ENCODE peak calls at places on chromosomes 12 and 14, in four cellular contexts. E, O, Q and H are unnamed samples.

GRCh38 chr12:104006929-104007328 is 41.3 kb downstream of the TDG start:
- DNase-seq in E (no peak), O (no peak), Q (no peak), H (no peak)

GRCh38 chr12:52521175-52521574 is 981 bp upstream of the KRT5 start:
- DNase-seq in E (no peak), O (no peak), Q (no peak), H (no peak)

GRCh38 chr12:109178532-109178931 is 62.1 kb downstream of the ACACB start:
- DNase-seq in E (no peak), O (no peak), Q (no peak), H (no peak)

GRCh38 chr12:121021754-121022153 is 5.5 kb upstream of the C12orf43 start:
- DNase-seq in E (no peak), O (no peak), Q (no peak), H (no peak)

GRCh38 chr14:104702673-104703072 is 13.3 kb downstream of the INF2 start:
- DNase-seq in E (no peak), O (no peak), Q (no peak), H (no peak)

GRCh38 chr14:61749867-61750266 is 12.4 kb upstream of the SNAPC1 start:
- DNase-seq in E (no peak), O (no peak), Q (peak), H (no peak)

GRCh38 chr14:75411194-75411552 is 16.6 kb upstream of the JDP2 start:
- DNase-seq in E (no peak), O (no peak), Q (no peak), H (no peak)

GRCh38 chr12:113424915-113425823 is 3.0 kb downstream of the SDSL start:
- DNase-seq in E (peak), O (peak), Q (peak), H (peak)

GRCh38 chr14:94582851-94583250 is 1.6 kb downstream of the SERPINA5 start:
- DNase-seq in E (no peak), O (no peak), Q (no peak), H (no peak)

GRCh38 chr12:127656261-127656660 is 610.7 kb upstream of the TMEM132C start:
- DNase-seq in E (no peak), O (no peak), Q (no peak), H (no peak)

GRCh38 chr14:69319911-69320310 is 60.0 kb downstream of the GALNT16 start:
- DNase-seq in E (no peak), O (no peak), Q (no peak), H (no peak)

GRCh38 chr12:3809357-3810015 is 56.6 kb upstream of the CRACR2A start:
- DNase-seq in E (no peak), O (no peak), Q (no peak), H (no peak)

GRCh38 chr12:101828463-101829196 is 2.1 kb downstream of the GNPTAB start:
- DNase-seq in E (no peak), O (peak), Q (no peak), H (no peak)

GRCh38 chr12:111445311-111446043 is 39.8 kb downstream of the SH2B3 start:
- DNase-seq in E (no peak), O (no peak), Q (no peak), H (no peak)

GRCh38 chr12:46492471-46493351 is 120.1 kb upstream of the SLC38A2 start:
- DNase-seq in E (no peak), O (no peak), Q (no peak), H (no peak)

GRCh38 chr12:65673732-65674131 is 150.6 kb upstream of the HMGA2 start:
- DNase-seq in E (no peak), O (no peak), Q (no peak), H (no peak)

GRCh38 chr12:54015210-54015931 is 6.6 kb downstream of the HOXC8 start:
- DNase-seq in E (no peak), O (no peak), Q (no peak), H (no peak)

GRCh38 chr12:87953257-87953860 is 75.8 kb downstream of the C12orf50 start:
- DNase-seq in E (no peak), O (peak), Q (peak), H (no peak)

GRCh38 chr12:80056845-80057244 is 42.5 kb upstream of the OTOGL start:
- DNase-seq in E (no peak), O (no peak), Q (no peak), H (no peak)

GRCh38 chr12:15232959-15233358 is 11.7 kb upstream of the RERG start:
- DNase-seq in E (no peak), O (no peak), Q (no peak), H (no peak)

GRCh38 chr14:74980746-74981661 is 21.7 kb upstream of the EIF2B2 start:
- DNase-seq in E (no peak), O (no peak), Q (no peak), H (no peak)

GRCh38 chr12:131242741-131243496 is 289.2 kb downstream of the ADGRD1 start:
- DNase-seq in E (no peak), O (peak), Q (peak), H (no peak)

GRCh38 chr12:127780881-127781280 is 486.1 kb upstream of the TMEM132C start:
- DNase-seq in E (no peak), O (no peak), Q (no peak), H (no peak)

GRCh38 chr12:67469666-67470065 is 178.9 kb upstream of the DYRK2 start:
- DNase-seq in E (no peak), O (no peak), Q (no peak), H (no peak)

GRCh38 chr12:53005215-53005985 is 856 bp upstream of the EIF4B start:
- DNase-seq in E (no peak), O (peak), Q (no peak), H (no peak)

GRCh38 chr12:71655495-71655894 is 8.2 kb downstream of the ZFC3H1 start:
- DNase-seq in E (no peak), O (no peak), Q (no peak), H (no peak)

GRCh38 chr12:110776410-110776809 is 33.7 kb upstream of the PPP1CC start:
- DNase-seq in E (no peak), O (peak), Q (no peak), H (peak)

GRCh38 chr12:14399871-14400270 is 34.4 kb downstream of the ATF7IP start:
- DNase-seq in E (no peak), O (no peak), Q (no peak), H (no peak)

GRCh38 chr12:116771651-116772050 is 33.5 kb downstream of the RNFT2 start:
- DNase-seq in E (no peak), O (no peak), Q (no peak), H (no peak)

GRCh38 chr14:77183896-77184295 is 2.3 kb downstream of the TMEM63C start:
- DNase-seq in E (no peak), O (no peak), Q (no peak), H (no peak)

GRCh38 chr14:71322660-71323250 is 415.5 kb downstream of the PCNX1 start:
- DNase-seq in E (peak), O (peak), Q (peak), H (peak)

GRCh38 chr14:75042040-75042439 is 9.2 kb downstream of the MLH3 start:
- DNase-seq in E (no peak), O (no peak), Q (no peak), H (no peak)

GRCh38 chr12:56150563-56150962 is 1.8 kb upstream of the MYL6B start:
- DNase-seq in E (no peak), O (no peak), Q (peak), H (no peak)

GRCh38 chr14:100726467-100726811 is 253 bp upstream of the DLK1 start:
- DNase-seq in E (no peak), O (no peak), Q (no peak), H (no peak)

GRCh38 chr12:96045566-96045965 is 10.2 kb upstream of the LTA4H start:
- DNase-seq in E (no peak), O (no peak), Q (no peak), H (no peak)

GRCh38 chr12:89353188-89353822 is 1.0 kb upstream of the DUSP6 start:
- DNase-seq in E (peak), O (no peak), Q (peak), H (peak)

GRCh38 chr14:89807905-89808304 is 146.6 kb downstream of the EFCAB11 start:
- DNase-seq in E (no peak), O (no peak), Q (no peak), H (no peak)

GRCh38 chr12:946212-946611 is 3.3 kb downstream of the RAD52 start:
- DNase-seq in E (no peak), O (no peak), Q (no peak), H (no peak)